ENCODE peak calls at places on chromosomes 1 and 21, in four cellular contexts. F is kidney epithelial cell, K is neural progenitor cell, T is psoas muscle. W is an unnamed sample.
A peak's percentile ranks its signal among the peaks of the same experiment; 100 is the strongest.

GRCh38 chr1:226708342-226708780 is 30.7 kb downstream of the ITPKB start:
- DNase-seq in F (peak; percentile 42), T (no peak), K (peak; percentile 37), W (peak; percentile 90)

GRCh38 chr1:113811353-113811887 is 856 bp downstream of the RSBN1 start:
- DNase-seq in F (no peak), T (no peak), K (peak; percentile 82), W (no peak)

GRCh38 chr1:77889240-77889637 is 815 bp downstream of the NEXN start:
- DNase-seq in F (no peak), K (peak; percentile 52), T (no peak), W (no peak)

GRCh38 chr21:42171091-42172053 is 47.6 kb upstream of the ABCG1 start:
- DNase-seq in K (no peak), T (no peak), F (no peak), W (no peak)

GRCh38 chr1:211628446-211628845 is 47.0 kb downstream of the NEK2 start:
- DNase-seq in F (no peak), K (peak; percentile 65), T (no peak), W (no peak)

GRCh38 chr1:2310332-2311183 is 80.8 kb downstream of the MORN1 start:
- DNase-seq in T (peak; percentile 73), K (no peak), F (no peak), W (no peak)

GRCh38 chr1:17232759-17233661 is 15.9 kb upstream of the PADI3 start:
- DNase-seq in K (no peak), F (peak; percentile 86), T (no peak), W (peak; percentile 75)

GRCh38 chr21:34743831-34744230 is 75.0 kb downstream of the CLIC6 start:
- DNase-seq in F (no peak), T (peak; percentile 56), K (no peak), W (peak; percentile 46)

GRCh38 chr1:58442114-58442513 is 104.4 kb downstream of the OMA1 start:
- DNase-seq in K (no peak), F (peak; percentile 62), T (no peak), W (no peak)

GRCh38 chr1:186139706-186140105 is 235.3 kb downstream of the TPR start:
- DNase-seq in F (no peak), K (no peak), T (no peak), W (no peak)

GRCh38 chr1:213977909-213978308 is 9.9 kb upstream of the PROX1 start:
- DNase-seq in T (no peak), K (no peak), F (no peak), W (no peak)

GRCh38 chr1:108639899-108640560 is 20.9 kb downstream of the HENMT1 start:
- DNase-seq in K (no peak), T (no peak), F (no peak), W (no peak)

GRCh38 chr1:52436817-52437216 is 32.4 kb downstream of the PRPF38A start:
- DNase-seq in F (no peak), T (no peak), K (no peak), W (no peak)

GRCh38 chr1:21909787-21910503 is 27.2 kb downstream of the HSPG2 start:
- DNase-seq in T (peak; percentile 75), F (no peak), K (peak; percentile 81), W (no peak)

GRCh38 chr1:23957096-23957495 is 2.5 kb upstream of the PNRC2 start:
- DNase-seq in K (no peak), F (no peak), T (no peak), W (no peak)

GRCh38 chr1:230123280-230124186 is 56.5 kb downstream of the GALNT2 start:
- DNase-seq in K (no peak), T (no peak), F (no peak), W (peak; percentile 73)

GRCh38 chr1:180157108-180157507 is 2.4 kb downstream of the QSOX1 start:
- DNase-seq in T (no peak), K (no peak), F (no peak), W (no peak)

GRCh38 chr1:155324717-155325595 is 4.3 kb downstream of the RUSC1 start:
- DNase-seq in K (peak; percentile 88), F (no peak), T (peak; percentile 76), W (no peak)

GRCh38 chr1:201190624-201191051 is at the start of gene IGFN1:
- DNase-seq in K (peak; percentile 63), T (no peak), F (no peak), W (no peak)

GRCh38 chr21:18716578-18717138 is 313.1 kb upstream of the TMPRSS15 start:
- DNase-seq in K (no peak), F (no peak), T (no peak), W (no peak)

GRCh38 chr1:29292344-29292743 is 56.0 kb downstream of the PTPRU start:
- DNase-seq in K (no peak), F (no peak), T (no peak), W (no peak)

GRCh38 chr1:102790997-102791396 is 317.3 kb downstream of the COL11A1 start:
- DNase-seq in F (no peak), T (no peak), K (no peak), W (no peak)
- H3K4me3 ChIP-seq in F (no peak overlapping the region), T (no peak overlapping the region), K (no peak overlapping the region), W (no peak overlapping the region)

GRCh38 chr1:160546942-160547341 is 23.9 kb upstream of the SLAMF6 start:
- DNase-seq in T (no peak), K (no peak), F (no peak), W (no peak)

GRCh38 chr1:160541622-160542302 is 18.7 kb upstream of the SLAMF6 start:
- DNase-seq in F (peak; percentile 28), T (no peak), K (no peak), W (no peak)

GRCh38 chr1:160547371-160547901 is 24.4 kb upstream of the SLAMF6 start:
- DNase-seq in K (no peak), F (no peak), T (no peak), W (no peak)

GRCh38 chr1:160542303-160542945 is 19.4 kb upstream of the SLAMF6 start:
- DNase-seq in K (no peak), F (peak; percentile 71), T (no peak), W (no peak)

DNA sequence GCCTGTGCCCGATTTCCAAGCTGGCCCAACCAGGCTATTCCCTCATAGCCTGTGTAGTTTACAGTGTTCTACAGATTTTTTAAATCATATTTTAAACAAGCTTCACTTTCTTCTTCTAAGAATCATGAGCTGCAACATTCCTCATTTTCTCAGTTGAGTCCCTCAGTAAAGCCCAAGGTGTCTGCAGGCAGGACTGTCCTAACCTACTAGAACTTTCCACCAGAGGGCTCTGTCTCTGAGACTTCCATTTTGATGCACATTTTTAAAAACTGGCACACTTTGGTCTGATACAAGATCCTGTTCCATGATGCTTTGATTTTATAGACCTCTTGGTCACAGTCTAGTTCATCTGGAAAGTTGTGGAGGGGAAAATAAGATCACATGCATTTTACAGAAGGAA is 21.6 kb upstream of the SLAMF6 start:
- DNase-seq in T (no peak), K (peak; percentile 33), F (no peak), W (no peak)
- TF ChIP-seq CTCF in T (no peak), K (peak; percentile 57), F (peak; percentile 53), W (no peak)

GRCh38 chr1:84969489-84970250 is 27.2 kb downstream of the MCOLN2 start:
- DNase-seq in T (no peak), K (no peak), F (no peak), W (no peak)

GRCh38 chr1:84968101-84968500 is 28.8 kb downstream of the MCOLN2 start:
- DNase-seq in K (no peak), F (no peak), T (no peak), W (no peak)

GRCh38 chr1:84971957-84972356 is 25.0 kb downstream of the MCOLN2 start:
- DNase-seq in K (no peak), F (no peak), T (no peak), W (no peak)

GRCh38 chr1:84968865-84969264 is 28.0 kb downstream of the MCOLN2 start:
- DNase-seq in F (no peak), T (no peak), K (no peak), W (no peak)

GRCh38 chr1:84967666-84968065 is 29.2 kb downstream of the MCOLN2 start:
- DNase-seq in K (no peak), T (no peak), F (no peak), W (no peak)
- H3K4me3 ChIP-seq in K (no peak overlapping the region), T (no peak overlapping the region), F (no peak overlapping the region), W (no peak overlapping the region)

DNA sequence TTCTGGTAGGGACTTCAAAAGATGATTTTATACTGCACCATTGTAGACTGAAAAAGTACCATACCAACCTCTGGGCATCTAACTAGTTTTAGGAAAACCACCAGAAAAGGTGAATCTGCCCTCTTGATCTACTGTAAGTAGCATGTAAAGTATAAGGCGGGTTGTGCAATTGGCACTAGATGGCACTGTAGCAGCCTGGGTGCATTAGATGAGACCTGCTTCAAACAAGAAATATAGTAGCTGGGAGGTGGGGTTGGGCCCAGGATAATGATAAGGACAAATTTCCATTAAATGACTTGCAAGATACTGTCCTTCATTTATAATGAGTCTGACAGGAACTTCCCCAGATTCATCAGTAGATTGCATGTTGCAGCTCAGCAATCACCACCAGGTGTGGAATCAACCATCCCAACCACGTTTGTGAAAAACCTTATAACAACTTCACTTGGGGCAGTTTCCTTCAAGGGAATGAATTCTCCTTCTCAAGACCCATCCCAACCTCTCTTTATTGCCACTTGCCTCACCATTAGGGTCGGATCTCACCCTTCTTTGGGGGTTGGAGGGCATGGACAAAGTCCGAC is 37.3 kb upstream of the IL10 start:
- DNase-seq in K (peak; percentile 12), F (no peak), T (no peak), W (no peak)
- TF ChIP-seq CTCF in K (peak; percentile 43), F (peak; percentile 60), T (peak; percentile 15), W (peak; percentile 60)

DNA sequence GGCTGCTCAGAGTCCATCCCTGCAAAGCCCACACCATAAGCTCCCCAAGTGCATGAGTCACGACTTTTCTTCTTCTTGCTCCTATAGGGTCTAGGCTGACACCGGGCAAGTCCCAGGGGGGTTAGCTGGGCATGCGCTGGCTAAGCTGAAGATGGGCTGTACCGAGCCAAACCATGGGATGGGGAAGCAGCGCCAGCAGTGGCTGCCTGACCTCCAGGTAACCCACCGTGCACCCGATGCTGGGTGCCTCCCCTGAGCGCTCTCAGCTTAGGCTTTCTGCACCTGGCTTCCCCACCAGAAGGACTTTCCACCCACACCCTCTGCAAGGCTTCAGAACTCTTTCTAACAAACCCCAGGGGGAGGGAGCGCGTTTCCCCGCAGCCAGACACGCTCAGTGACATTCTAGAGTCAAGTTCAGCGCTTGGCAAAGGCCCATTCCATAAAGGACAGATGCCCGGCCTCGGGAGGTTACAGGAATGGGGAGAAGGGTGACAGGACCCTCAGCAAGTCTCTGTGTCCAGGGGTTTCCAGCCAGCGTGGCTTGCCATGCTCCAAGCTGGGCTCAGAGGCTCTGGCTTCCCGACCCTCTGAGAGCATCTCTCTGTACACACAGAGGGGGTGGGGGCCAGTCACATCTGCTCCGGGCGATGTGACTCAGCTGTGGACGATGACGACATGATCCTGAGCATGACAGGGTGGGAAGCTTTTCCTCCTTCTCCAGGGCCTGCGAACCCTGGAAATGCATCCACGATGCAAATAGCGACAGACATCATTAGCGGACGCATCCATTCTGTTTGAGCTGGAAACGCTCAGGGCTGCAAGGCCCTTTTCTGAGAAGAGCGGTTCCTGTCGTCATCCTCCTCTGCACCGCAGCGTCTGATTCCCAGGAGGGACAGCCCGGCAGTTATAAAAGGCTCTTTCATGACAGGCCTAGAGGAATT is 107.8 kb downstream of the SIK1 start:
- DNase-seq in F (no peak), T (peak; percentile 58), K (no peak), W (no peak)
- H3K4me3 ChIP-seq in F (no peak overlapping the region), T (no peak overlapping the region), K (no peak overlapping the region), W (no peak overlapping the region)